ENCODE peak calls at places on chromosomes 6 and 20, in eight cellular contexts. B is GM13976; Q is left ventricle myocardium inferior; X is CD4-positive, alpha-beta T cell; G is GOT3; N is GM19239; J is mesothelial cell of epicardium; Z is NCI-H460. P is an unnamed sample.

GRCh38 chr6:31528307-31528777 is 420 bp upstream of the MCCD1 start:
- DNase-seq in J (no peak), N (no peak), X (no peak), Q (no peak), Z (no peak), G (no peak), B (no peak), P (no peak)

GRCh38 chr20:36349384-36350170 is 43.4 kb downstream of the DLGAP4 start:
- DNase-seq in G (no peak), Z (no peak), N (no peak), Q (no peak), J (no peak), X (no peak), B (no peak), P (no peak)

GRCh38 chr6:44309092-44309491 is 4.1 kb downstream of the AARS2 start:
- DNase-seq in Z (no peak), Q (peak), X (no peak), B (no peak), G (no peak), N (no peak), J (no peak), P (no peak)

GRCh38 chr20:20593447-20594170 is 118.8 kb downstream of the RALGAPA2 start:
- DNase-seq in N (peak), Q (no peak), Z (peak), J (no peak), B (peak), G (no peak), X (no peak), P (peak)

GRCh38 chr6:52162940-52163908 is 23.0 kb upstream of the IL17A start:
- DNase-seq in Q (no peak), G (no peak), B (peak), J (no peak), N (no peak), X (no peak), Z (peak), P (no peak)

GRCh38 chr6:32814145-32814544 is 2.7 kb downstream of the HLA-DOB start:
- DNase-seq in Q (no peak), G (no peak), Z (no peak), N (no peak), J (no peak), X (no peak), B (no peak), P (no peak)

GRCh38 chr20:35743693-35744491 is 1.8 kb upstream of the RBM39 start:
- DNase-seq in Q (no peak), B (no peak), J (no peak), G (no peak), N (no peak), Z (peak), X (no peak), P (no peak)

GRCh38 chr6:105780146-105780860 is 305.8 kb upstream of the PRDM1 start:
- DNase-seq in X (no peak), B (no peak), G (no peak), Q (no peak), N (no peak), Z (no peak), J (no peak), P (peak)

GRCh38 chr20:12152996-12153395 is 235.3 kb downstream of the BTBD3 start:
- DNase-seq in B (no peak), G (no peak), N (no peak), Z (no peak), Q (no peak), J (no peak), X (no peak), P (no peak)

GRCh38 chr20:19815553-19815991 is 57.5 kb downstream of the RIN2 start:
- DNase-seq in N (no peak), B (no peak), Q (no peak), X (no peak), J (no peak), Z (peak), G (peak), P (peak)

P was measured in islet precursor cell.